ENCODE peak calls at places on chromosomes 6 and 20, in five cellular contexts. Z is MM.1S, J is GM23248, O is DND-41, I is neural progenitor cell. P is an unnamed sample.

GRCh38 chr20:51434556-51435256 is 107.8 kb downstream of the NFATC2 start:
- DNase-seq in Z (no peak), J (peak; percentile 94), O (no peak), I (no peak), P (peak; percentile 88)

GRCh38 chr6:168219167-168219566 is 100.4 kb downstream of the DACT2 start:
- DNase-seq in Z (no peak), J (peak; percentile 50), O (no peak), I (no peak), P (peak; percentile 5)

GRCh38 chr6:37547564-37548061 is 47.9 kb upstream of the CCDC167 start:
- DNase-seq in Z (no peak), J (peak; percentile 53), O (no peak), I (no peak), P (peak; percentile 70)

GRCh38 chr6:44284119-44284518 is 13.9 kb downstream of the TMEM151B start:
- DNase-seq in Z (no peak), J (no peak), O (no peak), I (no peak), P (no peak)

GRCh38 chr20:35947489-35947888 is 6.8 kb downstream of the SCAND1 start:
- DNase-seq in Z (peak; percentile 22), J (peak; percentile 45), O (peak; percentile 52), I (peak; percentile 68), P (peak; percentile 10)

GRCh38 chr6:28981833-28982475 is 23.2 kb downstream of the ZNF311 start:
- DNase-seq in Z (peak; percentile 86), J (peak; percentile 88), O (peak; percentile 76), I (peak; percentile 78), P (peak; percentile 95)

GRCh38 chr6:8060346-8060745 is 3.8 kb downstream of the BLOC1S5 start:
- DNase-seq in Z (no peak), J (no peak), O (no peak), I (no peak), P (no peak)

GRCh38 chr20:61861858-61862257 is 203.8 kb downstream of the TAF4 start:
- DNase-seq in Z (no peak), J (no peak), O (no peak), I (no peak), P (no peak)

GRCh38 chr20:51767867-51768758 is at the start of gene ATP9A:
- DNase-seq in Z (no peak), J (peak; percentile 64), O (no peak), I (peak; percentile 76), P (peak; percentile 48)

DNA sequence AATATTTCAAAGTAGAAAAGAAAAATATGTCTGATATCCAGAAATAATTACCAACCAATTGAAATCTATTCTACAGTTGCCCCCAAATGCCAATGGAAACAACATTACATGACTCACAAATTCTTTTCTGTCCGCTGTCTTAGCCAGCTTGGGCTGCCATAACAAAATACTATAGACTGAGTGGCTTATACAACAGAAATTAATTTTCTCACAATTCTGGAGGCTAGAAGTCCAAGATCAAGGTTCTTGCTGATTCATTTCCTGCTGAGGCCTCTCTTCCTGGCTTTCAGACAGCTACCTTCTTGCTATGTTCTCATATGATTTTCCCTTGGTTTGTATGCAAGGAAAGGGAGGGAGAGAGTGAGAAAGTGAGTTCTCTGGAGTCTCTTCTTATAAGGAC is 698.1 kb downstream of the DHX35 start:
- DNase-seq in Z (no peak), J (peak; percentile 58), O (no peak), I (no peak), P (peak; percentile 82)
- H3K9ac ChIP-seq in Z (no peak overlapping the region), J (no peak overlapping the region), O (no peak overlapping the region), I (no peak overlapping the region), P (no peak overlapping the region)

GRCh38 chr6:14123331-14124105 is 5.9 kb downstream of the CD83 start:
- DNase-seq in Z (no peak), J (peak; percentile 67), O (no peak), I (no peak), P (peak; percentile 46)

GRCh38 chr6:14119764-14120163 is 2.2 kb downstream of the CD83 start:
- DNase-seq in Z (no peak), J (peak; percentile 10), O (no peak), I (no peak), P (peak; percentile 33)

GRCh38 chr6:14125346-14125745 is 7.8 kb downstream of the CD83 start:
- DNase-seq in Z (no peak), J (no peak), O (no peak), I (no peak), P (no peak)

GRCh38 chr6:14120556-14120955 is 3.0 kb downstream of the CD83 start:
- DNase-seq in Z (no peak), J (no peak), O (no peak), I (no peak), P (no peak)

DNA sequence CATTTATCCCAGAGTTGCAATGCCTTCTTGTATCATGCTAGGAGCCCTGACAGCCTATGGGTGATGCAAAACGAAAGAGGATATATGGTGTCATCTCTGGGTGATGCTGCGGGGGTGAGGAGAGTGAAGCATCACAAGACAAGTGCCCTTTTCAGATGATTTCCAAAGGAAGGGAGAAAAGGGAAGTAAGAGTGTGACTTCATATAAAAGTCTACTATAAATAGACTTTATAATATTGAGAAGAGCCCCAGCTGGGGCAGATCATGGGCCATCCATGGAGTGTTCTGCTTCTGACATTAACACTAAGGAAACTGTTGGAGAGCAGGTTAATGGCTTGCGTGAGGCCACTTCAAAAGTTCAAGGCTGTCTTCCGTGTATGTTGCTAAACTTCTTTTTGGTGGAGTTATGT is 4.4 kb downstream of the CD83 start:
- DNase-seq in Z (no peak), J (no peak), O (no peak), I (no peak), P (no peak)
- H3K9ac ChIP-seq in Z (no peak overlapping the region), J (no peak overlapping the region), O (no peak overlapping the region), I (no peak overlapping the region), P (no peak overlapping the region)

GRCh38 chr6:32855467-32856174 is 1.6 kb downstream of the PSMB9 start:
- DNase-seq in Z (no peak), J (no peak), O (no peak), I (no peak), P (no peak)
- H3K9ac ChIP-seq in Z (peak overlapping the region; percentile 86), J (no peak overlapping the region), O (peak overlapping the region; percentile 83), I (no peak overlapping the region), P (no peak overlapping the region)

GRCh38 chr6:36284359-36284758 is 14.5 kb downstream of the PNPLA1 start:
- DNase-seq in Z (no peak), J (no peak), O (no peak), I (no peak), P (no peak)

GRCh38 chr6:36283608-36284007 is 13.7 kb downstream of the PNPLA1 start:
- DNase-seq in Z (no peak), J (no peak), O (no peak), I (no peak), P (no peak)

GRCh38 chr6:36285797-36286196 is 15.9 kb downstream of the PNPLA1 start:
- DNase-seq in Z (no peak), J (no peak), O (no peak), I (no peak), P (no peak)

GRCh38 chr6:36286858-36287257 is 17.0 kb downstream of the PNPLA1 start:
- DNase-seq in Z (no peak), J (no peak), O (no peak), I (no peak), P (no peak)

DNA sequence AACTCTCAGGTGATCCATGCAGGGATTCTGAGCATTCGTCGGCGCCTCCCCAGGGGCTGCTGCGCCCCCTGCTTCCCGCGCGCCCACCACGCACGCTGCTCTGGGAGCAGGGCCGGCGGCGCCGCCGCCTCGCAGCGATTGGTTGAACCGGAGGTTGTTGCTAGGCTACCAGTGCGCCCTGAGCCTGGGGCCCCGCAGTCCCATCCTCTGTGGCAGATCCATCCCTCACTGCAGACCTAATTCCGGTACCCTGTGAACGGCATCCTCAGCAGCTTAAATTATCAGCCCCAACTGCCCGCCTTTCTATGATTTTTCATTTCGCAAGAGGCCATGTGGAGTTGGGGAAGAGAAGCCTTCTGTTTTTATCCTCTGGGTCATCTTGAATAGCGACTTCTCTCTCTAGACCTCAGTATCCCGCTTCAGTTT is 15.3 kb downstream of the PNPLA1 start:
- DNase-seq in Z (no peak), J (no peak), O (no peak), I (peak; percentile 87), P (no peak)
- H3K9ac ChIP-seq in Z (no peak overlapping the region), J (no peak overlapping the region), O (no peak overlapping the region), I (no peak overlapping the region), P (no peak overlapping the region)

GRCh38 chr20:53827996-53828672 is 234.5 kb upstream of the ZNF217 start:
- DNase-seq in Z (no peak), J (peak; percentile 92), O (no peak), I (no peak), P (peak; percentile 100)

GRCh38 chr20:53831228-53831627 is 237.6 kb upstream of the ZNF217 start:
- DNase-seq in Z (no peak), J (no peak), O (no peak), I (no peak), P (no peak)

GRCh38 chr20:53829086-53829703 is 235.6 kb upstream of the ZNF217 start:
- DNase-seq in Z (no peak), J (peak; percentile 99), O (no peak), I (no peak), P (peak; percentile 95)

GRCh38 chr20:53828673-53829085 is 235.0 kb upstream of the ZNF217 start:
- DNase-seq in Z (no peak), J (peak; percentile 94), O (peak; percentile 41), I (peak; percentile 26), P (peak; percentile 95)

DNA sequence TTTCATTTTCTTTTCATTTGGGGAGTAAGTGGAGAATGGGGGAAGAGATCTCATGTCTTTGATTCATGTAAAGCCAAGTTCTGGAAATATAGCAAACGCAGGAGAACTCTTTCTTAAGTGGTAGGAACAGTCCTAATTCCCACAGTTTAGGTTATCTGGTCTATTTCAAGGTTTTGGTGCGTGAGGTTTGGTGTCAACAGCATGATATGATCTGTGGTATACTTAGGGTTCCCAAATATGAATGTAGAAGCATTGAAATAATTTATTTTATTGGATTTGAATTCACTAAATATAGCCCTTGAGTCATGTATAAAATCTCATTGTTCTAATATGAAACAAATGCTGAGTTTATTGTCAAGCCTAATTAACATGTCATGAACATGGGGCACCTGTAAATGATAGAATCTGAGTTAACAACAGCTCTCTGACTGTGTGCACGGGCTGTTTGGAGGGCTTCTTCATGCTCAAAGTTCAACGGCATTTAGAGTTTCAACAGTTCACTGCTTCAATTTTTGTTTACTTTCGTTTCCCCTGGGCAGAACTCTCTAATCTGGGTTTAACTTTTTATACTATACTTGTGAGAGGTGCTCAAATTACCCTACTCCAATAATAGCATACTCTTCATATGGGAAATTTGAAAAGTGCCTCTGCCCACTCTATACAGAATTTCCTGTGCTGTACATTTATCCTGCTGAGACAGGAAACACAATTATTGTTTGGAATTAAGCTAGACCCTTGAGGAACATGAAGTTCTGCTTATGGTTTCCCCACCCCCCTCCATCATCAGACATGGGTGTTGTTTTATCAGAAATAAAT is 236.3 kb upstream of the ZNF217 start:
- DNase-seq in Z (peak; percentile 68), J (peak; percentile 65), O (peak; percentile 47), I (no peak), P (peak; percentile 12)
- H3K9ac ChIP-seq in Z (peak overlapping the region; percentile 1), J (peak overlapping the region; percentile 99), O (peak overlapping the region; percentile 46), I (no peak overlapping the region), P (peak overlapping the region; percentile 72)

DNA sequence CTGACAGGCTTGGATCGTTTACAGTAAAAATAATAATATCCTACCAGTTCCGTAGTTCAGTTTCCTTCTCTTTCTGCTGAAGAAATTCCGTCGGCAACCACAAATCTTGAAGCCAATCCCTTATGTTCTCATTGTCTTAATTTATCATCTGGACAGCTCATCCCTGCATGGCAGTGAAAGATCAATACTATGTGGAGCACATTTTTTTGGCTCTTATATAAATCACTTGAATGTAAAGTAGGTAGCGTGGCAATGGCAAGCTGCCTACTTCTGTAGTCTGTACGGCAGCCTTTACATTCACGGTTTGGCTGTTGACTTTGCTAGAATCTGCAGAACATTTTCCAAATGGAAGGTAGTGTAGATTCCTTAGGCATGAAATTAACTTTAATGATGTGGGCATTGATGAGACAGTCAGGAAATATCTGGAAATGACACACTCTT is 142.8 kb downstream of the WDR27 start:
- DNase-seq in Z (no peak), J (peak; percentile 63), O (no peak), I (no peak), P (peak; percentile 86)
- H3K9ac ChIP-seq in Z (no peak overlapping the region), J (peak overlapping the region; percentile 32), O (no peak overlapping the region), I (no peak overlapping the region), P (no peak overlapping the region)